ENCODE peak calls at places on chromosomes 7 and 10, in five cellular contexts. N is activated T-cell treated with anti-CD3 and anti-CD28 coated beads, Interleukin-2, amount 50 U/mL, for 72 hours; X is heart right ventricle; G is stimulated activated CD4-positive, alpha-beta T cell treated with anti-CD3 and anti-CD28 coated beads, Interleukin-4, amount 100 ng/mL, for 48 hours; Y is posterior cingulate gyrus. S is an unnamed sample.

GRCh38 chr10:75276029-75276872 is 40.5 kb upstream of the COMTD1 start:
- DNase-seq in N (no peak), X (peak; percentile 30), G (no peak), Y (peak; percentile 62), S (no peak)

GRCh38 chr10:74922921-74923320 is 96.5 kb downstream of the KAT6B start:
- DNase-seq in N (no peak), X (no peak), G (no peak), Y (no peak), S (no peak)

GRCh38 chr7:75984130-75985008 is 10.0 kb downstream of the TMEM120A start:
- DNase-seq in N (no peak), X (no peak), G (no peak), Y (no peak), S (no peak)

GRCh38 chr10:105981679-105982078 is 1182.8 kb downstream of the SORCS1 start:
- DNase-seq in N (no peak), X (no peak), G (no peak), Y (no peak), S (no peak)

GRCh38 chr10:98172495-98172894 is 38.0 kb downstream of the R3HCC1L start:
- DNase-seq in N (no peak), X (no peak), G (no peak), Y (peak; percentile 62), S (no peak)

GRCh38 chr10:28632597-28632940 is 44.8 kb upstream of the BAMBI start:
- DNase-seq in N (no peak), X (no peak), G (no peak), Y (no peak), S (no peak)

GRCh38 chr10:34723746-34724145 is 91.3 kb downstream of the PARD3 start:
- DNase-seq in N (no peak), X (no peak), G (no peak), Y (no peak), S (no peak)

GRCh38 chr10:119341236-119342016 is 134.1 kb downstream of the GRK5 start:
- DNase-seq in N (peak; percentile 71), X (no peak), G (peak; percentile 36), Y (peak; percentile 65), S (no peak)

GRCh38 chr10:86139066-86139657 is 227.4 kb downstream of the GRID1 start:
- DNase-seq in N (peak; percentile 21), X (no peak), G (peak; percentile 19), Y (peak; percentile 83), S (no peak)

GRCh38 chr10:69914373-69915268 is 112.9 kb downstream of the COL13A1 start:
- DNase-seq in N (peak; percentile 62), X (peak; percentile 71), G (peak; percentile 34), Y (peak; percentile 95), S (peak; percentile 19)

GRCh38 chr7:88218836-88219605 is 817 bp downstream of the SRI start:
- DNase-seq in N (peak; percentile 38), X (peak; percentile 25), G (peak; percentile 11), Y (peak; percentile 93), S (peak; percentile 22)

GRCh38 chr10:92180326-92180881 is 110.5 kb downstream of the CPEB3 start:
- DNase-seq in N (no peak), X (no peak), G (no peak), Y (no peak), S (no peak)

GRCh38 chr7:80189638-80190037 is 55.0 kb downstream of the GNAI1 start:
- DNase-seq in N (no peak), X (no peak), G (no peak), Y (no peak), S (no peak)